ENCODE peak calls at places on chromosomes 16 and 17, in six cellular contexts. One of them, this sample, is unnamed.

GRCh38 chr17:37168731-37169353 is 206.9 kb upstream of the C17orf78 start:
- DNase-seq in caudate nucleus: no peak
- DNase-seq in activated CD4-positive, alpha-beta T cell treated with anti-CD3 and anti-CD28 coated beads, Interleukin-2, amount 50 U/mL, for 1 hour: no peak
- DNase-seq in A673: no peak
- DNase-seq in epithelial cell of esophagus: no peak
- DNase-seq in NCI-H2081 treated with DMSO at 0.1 percent for 48 hours: no peak
- DNase-seq in this sample: no peak

GRCh38 chr16:64478258-64478906 is 643.5 kb downstream of the CDH11 start:
- DNase-seq in epithelial cell of esophagus: peak; percentile 12
- DNase-seq in NCI-H2081 treated with DMSO at 0.1 percent for 48 hours: no peak
- DNase-seq in A673: no peak
- DNase-seq in activated CD4-positive, alpha-beta T cell treated with anti-CD3 and anti-CD28 coated beads, Interleukin-2, amount 50 U/mL, for 1 hour: no peak
- DNase-seq in caudate nucleus: no peak
- DNase-seq in this sample: no peak

GRCh38 chr17:77616243-77616731 is 342.2 kb upstream of the TNRC6C start:
- DNase-seq in activated CD4-positive, alpha-beta T cell treated with anti-CD3 and anti-CD28 coated beads, Interleukin-2, amount 50 U/mL, for 1 hour: no peak
- DNase-seq in A673: no peak
- DNase-seq in caudate nucleus: no peak
- DNase-seq in epithelial cell of esophagus: peak; percentile 77
- DNase-seq in NCI-H2081 treated with DMSO at 0.1 percent for 48 hours: no peak
- DNase-seq in this sample: no peak

GRCh38 chr16:12612598-12613101 is 191.0 kb downstream of the CPPED1 start:
- DNase-seq in epithelial cell of esophagus: peak; percentile 52
- DNase-seq in NCI-H2081 treated with DMSO at 0.1 percent for 48 hours: no peak
- DNase-seq in activated CD4-positive, alpha-beta T cell treated with anti-CD3 and anti-CD28 coated beads, Interleukin-2, amount 50 U/mL, for 1 hour: no peak
- DNase-seq in caudate nucleus: no peak
- DNase-seq in A673: no peak
- DNase-seq in this sample: no peak

GRCh38 chr17:7380321-7380720 is 568 bp upstream of the TNK1 start:
- DNase-seq in epithelial cell of esophagus: peak; percentile 46
- DNase-seq in NCI-H2081 treated with DMSO at 0.1 percent for 48 hours: no peak
- DNase-seq in activated CD4-positive, alpha-beta T cell treated with anti-CD3 and anti-CD28 coated beads, Interleukin-2, amount 50 U/mL, for 1 hour: no peak
- DNase-seq in caudate nucleus: no peak
- DNase-seq in A673: no peak
- DNase-seq in this sample: peak; percentile 45

GRCh38 chr17:53150101-53150698 is 672.5 kb upstream of the KIF2B start:
- DNase-seq in NCI-H2081 treated with DMSO at 0.1 percent for 48 hours: peak; percentile 22
- DNase-seq in epithelial cell of esophagus: no peak
- DNase-seq in activated CD4-positive, alpha-beta T cell treated with anti-CD3 and anti-CD28 coated beads, Interleukin-2, amount 50 U/mL, for 1 hour: no peak
- DNase-seq in A673: peak; percentile 26
- DNase-seq in caudate nucleus: no peak
- DNase-seq in this sample: peak; percentile 22

GRCh38 chr16:4262303-4262835 is 10.5 kb downstream of the TFAP4 start:
- DNase-seq in epithelial cell of esophagus: no peak
- DNase-seq in A673: no peak
- DNase-seq in activated CD4-positive, alpha-beta T cell treated with anti-CD3 and anti-CD28 coated beads, Interleukin-2, amount 50 U/mL, for 1 hour: no peak
- DNase-seq in caudate nucleus: no peak
- DNase-seq in NCI-H2081 treated with DMSO at 0.1 percent for 48 hours: no peak
- DNase-seq in this sample: no peak

GRCh38 chr17:57388326-57388725 is 132.0 kb downstream of the MSI2 start:
- DNase-seq in NCI-H2081 treated with DMSO at 0.1 percent for 48 hours: no peak
- DNase-seq in activated CD4-positive, alpha-beta T cell treated with anti-CD3 and anti-CD28 coated beads, Interleukin-2, amount 50 U/mL, for 1 hour: no peak
- DNase-seq in A673: no peak
- DNase-seq in caudate nucleus: no peak
- DNase-seq in epithelial cell of esophagus: no peak
- DNase-seq in this sample: no peak

GRCh38 chr16:13042291-13042690 is 140.9 kb downstream of the SHISA9 start:
- DNase-seq in caudate nucleus: no peak
- DNase-seq in epithelial cell of esophagus: no peak
- DNase-seq in activated CD4-positive, alpha-beta T cell treated with anti-CD3 and anti-CD28 coated beads, Interleukin-2, amount 50 U/mL, for 1 hour: no peak
- DNase-seq in NCI-H2081 treated with DMSO at 0.1 percent for 48 hours: no peak
- DNase-seq in A673: no peak
- DNase-seq in this sample: no peak

GRCh38 chr17:75864448-75864871 is 9.3 kb upstream of the WBP2 start:
- DNase-seq in activated CD4-positive, alpha-beta T cell treated with anti-CD3 and anti-CD28 coated beads, Interleukin-2, amount 50 U/mL, for 1 hour: no peak
- DNase-seq in NCI-H2081 treated with DMSO at 0.1 percent for 48 hours: no peak
- DNase-seq in epithelial cell of esophagus: peak; percentile 71
- DNase-seq in caudate nucleus: no peak
- DNase-seq in A673: peak; percentile 51
- DNase-seq in this sample: no peak

GRCh38 chr17:56902350-56902749 is 11.5 kb downstream of the TRIM25 start:
- DNase-seq in activated CD4-positive, alpha-beta T cell treated with anti-CD3 and anti-CD28 coated beads, Interleukin-2, amount 50 U/mL, for 1 hour: no peak
- DNase-seq in epithelial cell of esophagus: peak; percentile 70
- DNase-seq in A673: peak; percentile 56
- DNase-seq in NCI-H2081 treated with DMSO at 0.1 percent for 48 hours: no peak
- DNase-seq in caudate nucleus: no peak
- DNase-seq in this sample: no peak

GRCh38 chr17:43534909-43535308 is 11.2 kb downstream of the ETV4 start:
- DNase-seq in activated CD4-positive, alpha-beta T cell treated with anti-CD3 and anti-CD28 coated beads, Interleukin-2, amount 50 U/mL, for 1 hour: no peak
- DNase-seq in A673: no peak
- DNase-seq in epithelial cell of esophagus: no peak
- DNase-seq in NCI-H2081 treated with DMSO at 0.1 percent for 48 hours: no peak
- DNase-seq in caudate nucleus: no peak
- DNase-seq in this sample: no peak

GRCh38 chr17:39062846-39063680 is 88.4 kb downstream of the PLXDC1 start:
- DNase-seq in caudate nucleus: no peak
- DNase-seq in activated CD4-positive, alpha-beta T cell treated with anti-CD3 and anti-CD28 coated beads, Interleukin-2, amount 50 U/mL, for 1 hour: no peak
- DNase-seq in epithelial cell of esophagus: peak; percentile 53
- DNase-seq in A673: no peak
- DNase-seq in NCI-H2081 treated with DMSO at 0.1 percent for 48 hours: no peak
- DNase-seq in this sample: no peak

GRCh38 chr17:75645501-75645888 is 12.3 kb downstream of the SMIM5 start:
- DNase-seq in caudate nucleus: no peak
- DNase-seq in activated CD4-positive, alpha-beta T cell treated with anti-CD3 and anti-CD28 coated beads, Interleukin-2, amount 50 U/mL, for 1 hour: no peak
- DNase-seq in epithelial cell of esophagus: peak; percentile 99
- DNase-seq in NCI-H2081 treated with DMSO at 0.1 percent for 48 hours: no peak
- DNase-seq in A673: no peak
- DNase-seq in this sample: no peak

GRCh38 chr17:31074772-31075538 is 19.8 kb upstream of the NF1 start:
- DNase-seq in epithelial cell of esophagus: peak; percentile 78
- DNase-seq in activated CD4-positive, alpha-beta T cell treated with anti-CD3 and anti-CD28 coated beads, Interleukin-2, amount 50 U/mL, for 1 hour: no peak
- DNase-seq in A673: peak; percentile 73
- DNase-seq in caudate nucleus: no peak
- DNase-seq in NCI-H2081 treated with DMSO at 0.1 percent for 48 hours: no peak
- DNase-seq in this sample: no peak

GRCh38 chr17:57724038-57724728 is 20.9 kb downstream of the CCDC182 start:
- DNase-seq in NCI-H2081 treated with DMSO at 0.1 percent for 48 hours: no peak
- DNase-seq in activated CD4-positive, alpha-beta T cell treated with anti-CD3 and anti-CD28 coated beads, Interleukin-2, amount 50 U/mL, for 1 hour: no peak
- DNase-seq in epithelial cell of esophagus: no peak
- DNase-seq in caudate nucleus: no peak
- DNase-seq in A673: no peak
- DNase-seq in this sample: peak; percentile 80

GRCh38 chr17:48627625-48628510 is 1.7 kb upstream of the HOXB9 start:
- DNase-seq in activated CD4-positive, alpha-beta T cell treated with anti-CD3 and anti-CD28 coated beads, Interleukin-2, amount 50 U/mL, for 1 hour: no peak
- DNase-seq in NCI-H2081 treated with DMSO at 0.1 percent for 48 hours: no peak
- DNase-seq in A673: no peak
- DNase-seq in caudate nucleus: no peak
- DNase-seq in epithelial cell of esophagus: no peak
- DNase-seq in this sample: no peak

GRCh38 chr17:18247613-18248001 is 10.9 kb downstream of the FLII start:
- DNase-seq in NCI-H2081 treated with DMSO at 0.1 percent for 48 hours: no peak
- DNase-seq in activated CD4-positive, alpha-beta T cell treated with anti-CD3 and anti-CD28 coated beads, Interleukin-2, amount 50 U/mL, for 1 hour: no peak
- DNase-seq in epithelial cell of esophagus: no peak
- DNase-seq in caudate nucleus: peak; percentile 43
- DNase-seq in A673: no peak
- DNase-seq in this sample: no peak

GRCh38 chr16:64455275-64455674 is 666.6 kb downstream of the CDH11 start:
- DNase-seq in A673: no peak
- DNase-seq in epithelial cell of esophagus: peak; percentile 37
- DNase-seq in NCI-H2081 treated with DMSO at 0.1 percent for 48 hours: no peak
- DNase-seq in caudate nucleus: no peak
- DNase-seq in activated CD4-positive, alpha-beta T cell treated with anti-CD3 and anti-CD28 coated beads, Interleukin-2, amount 50 U/mL, for 1 hour: no peak
- DNase-seq in this sample: no peak

GRCh38 chr17:57861000-57861736 is 11.3 kb upstream of the MRPS23 start:
- DNase-seq in A673: peak; percentile 41
- DNase-seq in caudate nucleus: no peak
- DNase-seq in epithelial cell of esophagus: peak; percentile 33
- DNase-seq in NCI-H2081 treated with DMSO at 0.1 percent for 48 hours: no peak
- DNase-seq in activated CD4-positive, alpha-beta T cell treated with anti-CD3 and anti-CD28 coated beads, Interleukin-2, amount 50 U/mL, for 1 hour: peak; percentile 42
- DNase-seq in this sample: no peak